ENCODE peak calls at places on chromosomes 4 and X, in six cellular contexts. E, X, Y, G, H and L are unnamed samples.

GRCh38 chrX:10952619-10953018 is 158.5 kb upstream of the HCCS start:
- DNase-seq in E (no peak), X (no peak), Y (no peak), G (no peak), H (no peak), L (no peak)

GRCh38 chrX:10110316-10110932 is 46.4 kb upstream of the CLCN4 start:
- DNase-seq in E (no peak), X (no peak), Y (no peak), G (no peak), H (no peak), L (no peak)

GRCh38 chr4:27811928-27812327 is 951.3 kb downstream of the STIM2 start:
- DNase-seq in E (no peak), X (no peak), Y (no peak), G (no peak), H (no peak), L (no peak)

GRCh38 chr4:26151615-26152014 is 169.2 kb upstream of the RBPJ start:
- DNase-seq in E (no peak), X (no peak), Y (no peak), G (no peak), H (no peak), L (no peak)

GRCh38 chrX:14528629-14529287 is 578 bp upstream of the GLRA2 start:
- DNase-seq in E (peak), X (peak), Y (peak), G (peak), H (peak), L (no peak)

GRCh38 chr4:105624530-105624929 is 72.1 kb downstream of the ARHGEF38 start:
- DNase-seq in E (no peak), X (no peak), Y (no peak), G (no peak), H (no peak), L (no peak)

GRCh38 chr4:126028871-126029270 is 714.1 kb downstream of the FAT4 start:
- DNase-seq in E (no peak), X (no peak), Y (no peak), G (no peak), H (no peak), L (no peak)

GRCh38 chr4:37788782-37789181 is 37.7 kb upstream of the PGM2 start:
- DNase-seq in E (no peak), X (no peak), Y (no peak), G (no peak), H (no peak), L (no peak)

GRCh38 chr4:40980318-40980883 is 230.6 kb downstream of the NSUN7 start:
- DNase-seq in E (no peak), X (no peak), Y (no peak), G (no peak), H (no peak), L (no peak)

GRCh38 chr4:85478576-85478975 is 3.6 kb downstream of the ARHGAP24 start:
- DNase-seq in E (no peak), X (no peak), Y (no peak), G (no peak), H (no peak), L (no peak)

GRCh38 chr4:188030401-188030800 is 34.8 kb downstream of the ZFP42 start:
- DNase-seq in E (no peak), X (no peak), Y (no peak), G (no peak), H (no peak), L (no peak)

GRCh38 chr4:119191505-119191904 is 21.0 kb upstream of the USP53 start:
- DNase-seq in E (no peak), X (no peak), Y (no peak), G (no peak), H (no peak), L (no peak)

GRCh38 chrX:626745-627509 is 3.7 kb upstream of the SHOX start:
- DNase-seq in E (peak), X (no peak), Y (no peak), G (no peak), H (no peak), L (no peak)

GRCh38 chr4:8393593-8394038 is 46.9 kb downstream of the ACOX3 start:
- DNase-seq in E (no peak), X (no peak), Y (no peak), G (no peak), H (peak), L (no peak)

GRCh38 chrX:13014111-13015094 is 30.0 kb downstream of the FAM9C start:
- DNase-seq in E (no peak), X (no peak), Y (no peak), G (no peak), H (no peak), L (no peak)

GRCh38 chr4:41174444-41174843 is 39.9 kb downstream of the APBB2 start:
- DNase-seq in E (no peak), X (no peak), Y (no peak), G (no peak), H (no peak), L (no peak)

GRCh38 chrX:131262738-131263679 is 26.1 kb downstream of the IGSF1 start:
- DNase-seq in E (peak), X (no peak), Y (no peak), G (no peak), H (no peak), L (no peak)
- TF ChIP-seq CTCF in E (peak), X (peak), Y (no peak), G (peak), H (no peak), L (no peak)

GRCh38 chr4:17124767-17125166 is 226.3 kb upstream of the LDB2 start:
- DNase-seq in E (no peak), X (no peak), Y (no peak), G (no peak), H (no peak), L (no peak)
- TF ChIP-seq CTCF in E (peak), X (peak), Y (no peak), G (no peak), H (no peak), L (no peak)

GRCh38 chr4:186148335-186148975 is 42.9 kb upstream of the CYP4V2 start:
- DNase-seq in E (no peak), X (no peak), Y (no peak), G (no peak), H (no peak), L (no peak)

GRCh38 chr4:186144596-186145569 is 40.4 kb downstream of the FAM149A start:
- DNase-seq in E (peak), X (no peak), Y (peak), G (peak), H (no peak), L (no peak)

GRCh38 chr4:186146443-186146842 is 41.9 kb downstream of the FAM149A start:
- DNase-seq in E (no peak), X (no peak), Y (no peak), G (no peak), H (no peak), L (no peak)

GRCh38 chr4:186149872-186150271 is 41.5 kb upstream of the CYP4V2 start:
- DNase-seq in E (peak), X (no peak), Y (no peak), G (no peak), H (peak), L (no peak)

GRCh38 chr4:186144180-186144579 is 39.7 kb downstream of the FAM149A start:
- DNase-seq in E (peak), X (no peak), Y (no peak), G (no peak), H (no peak), L (no peak)
- TF ChIP-seq CTCF in E (no peak), X (no peak), Y (peak), G (peak), H (no peak), L (no peak)

GRCh38 chr4:15653430-15653829 is 1.7 kb downstream of the FBXL5 start:
- DNase-seq in E (no peak), X (no peak), Y (no peak), G (no peak), H (no peak), L (no peak)
- TF ChIP-seq CTCF in E (no peak), X (no peak), Y (no peak), G (no peak), H (no peak), L (no peak)

GRCh38 chrX:6226646-6227444 is 1.8 kb downstream of the NLGN4X start:
- DNase-seq in E (peak), X (peak), Y (no peak), G (no peak), H (no peak), L (no peak)

GRCh38 chrX:6223516-6223915 is 5.2 kb downstream of the NLGN4X start:
- DNase-seq in E (no peak), X (no peak), Y (no peak), G (no peak), H (no peak), L (no peak)

GRCh38 chrX:6226053-6226645 is 2.5 kb downstream of the NLGN4X start:
- DNase-seq in E (peak), X (peak), Y (no peak), G (no peak), H (no peak), L (no peak)

GRCh38 chrX:6227445-6227820 is 1.2 kb downstream of the NLGN4X start:
- DNase-seq in E (peak), X (no peak), Y (no peak), G (no peak), H (no peak), L (no peak)

DNA sequence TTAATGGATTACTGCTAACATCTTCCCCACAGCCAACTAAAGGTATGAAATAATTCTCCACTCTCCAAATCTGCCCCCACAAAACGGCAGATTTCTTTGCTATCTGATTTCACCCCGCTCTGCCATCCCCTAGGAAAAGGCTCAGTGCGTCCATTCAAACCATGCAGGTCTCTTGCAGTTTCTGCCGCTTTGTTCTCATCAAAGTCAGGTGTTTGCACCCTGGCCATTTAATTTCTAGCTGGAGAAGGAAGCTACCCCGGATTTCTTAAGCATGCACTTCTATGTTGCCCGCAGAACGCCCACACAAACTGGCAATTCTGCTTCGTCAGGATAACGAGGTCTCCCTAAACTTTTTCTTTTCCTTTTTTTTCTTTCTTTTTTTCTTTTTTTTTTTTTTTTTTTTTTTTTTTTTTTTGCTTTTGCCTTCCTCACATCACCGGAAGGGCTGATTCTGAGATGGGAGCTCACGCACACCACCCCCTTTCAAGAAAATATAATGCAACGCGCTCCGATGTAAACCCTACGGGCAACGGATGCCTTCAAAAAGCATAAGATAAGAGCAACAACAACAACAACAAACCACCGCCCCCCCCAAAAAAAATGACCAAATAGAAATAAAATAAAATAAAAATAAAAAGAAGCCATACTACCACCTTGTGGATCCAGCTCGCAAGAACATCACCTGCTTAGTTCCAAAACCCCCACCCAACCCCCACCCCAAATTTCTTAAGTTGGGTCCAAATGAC is 3.2 kb downstream of the NLGN4X start:
- DNase-seq in E (no peak), X (no peak), Y (no peak), G (no peak), H (no peak), L (no peak)
- TF ChIP-seq CTCF in E (peak), X (no peak), Y (no peak), G (no peak), H (no peak), L (no peak)

GRCh38 chr4:80990851-80991250 is 39.7 kb upstream of the BMP3 start:
- DNase-seq in E (peak), X (no peak), Y (no peak), G (no peak), H (no peak), L (no peak)
- TF ChIP-seq CTCF in E (no peak), X (no peak), Y (no peak), G (no peak), H (no peak), L (no peak)

GRCh38 chr4:3783691-3784306 is 17.6 kb downstream of the ADRA2C start:
- DNase-seq in E (peak), X (no peak), Y (no peak), G (no peak), H (no peak), L (no peak)
- TF ChIP-seq CTCF in E (peak), X (peak), Y (no peak), G (peak), H (no peak), L (no peak)

DNA sequence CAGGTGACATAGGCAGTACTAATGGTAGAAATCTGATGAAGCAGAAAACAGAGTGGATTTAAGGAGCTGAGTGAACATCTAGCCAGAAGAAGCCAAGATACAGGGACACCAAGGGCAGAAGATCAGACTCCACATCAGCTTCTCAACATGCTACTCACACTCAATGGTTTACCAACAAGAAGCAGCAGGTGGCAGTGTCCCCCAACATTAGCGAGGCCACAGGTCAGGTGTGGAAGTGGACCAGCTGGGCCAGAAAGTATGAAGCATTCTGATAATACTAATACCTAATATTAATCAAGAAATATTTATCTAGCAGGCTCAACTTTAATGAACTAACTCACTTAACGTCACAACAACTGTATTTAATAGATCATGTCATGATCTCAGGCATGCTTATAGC is 73.4 kb upstream of the TTC29 start:
- DNase-seq in E (peak), X (no peak), Y (peak), G (peak), H (peak), L (no peak)
- TF ChIP-seq CTCF in E (peak), X (peak), Y (peak), G (peak), H (peak), L (no peak)